ENCODE peak calls at places on chromosomes 12 and 14, in five cellular contexts. E is Peyer's patch, W is prostate gland, H is ovary, F is sigmoid colon. O is an unnamed sample. For H3K4me1, the result is how much of the 10 kb centered on the place peaks cover.

GRCh38 chr12:3130053-3130805 is 53.0 kb downstream of the TSPAN9 start:
- DNase-seq in W (peak), H (no peak), E (no peak), F (no peak), O (no peak)

GRCh38 chr12:130589391-130590317 is 126.4 kb downstream of the RIMBP2 start:
- DNase-seq in E (no peak), F (no peak), W (no peak), H (no peak), O (no peak)

GRCh38 chr12:5451251-5451650 is 19.3 kb downstream of the NTF3 start:
- DNase-seq in W (no peak), E (no peak), H (no peak), F (no peak), O (no peak)

GRCh38 chr14:65738339-65738738 is 325.8 kb downstream of the FUT8 start:
- DNase-seq in F (no peak), W (no peak), H (no peak), E (no peak), O (no peak)

GRCh38 chr14:60658116-60658515 is 8.8 kb upstream of the SIX1 start:
- DNase-seq in E (no peak), F (no peak), H (no peak), W (no peak), O (no peak)

GRCh38 chr14:102088012-102088792 is 1.4 kb upstream of the HSP90AA1 start:
- DNase-seq in F (peak), E (peak), H (peak), W (peak), O (no peak)

GRCh38 chr14:100298551-100299237 is 7.5 kb downstream of the SLC25A29 start:
- DNase-seq in E (no peak), H (peak), W (no peak), F (peak), O (no peak)

GRCh38 chr14:80266930-80267329 is 55.6 kb upstream of the DIO2 start:
- DNase-seq in F (no peak), H (no peak), W (no peak), E (no peak), O (no peak)

GRCh38 chr12:60539592-60539991 is 943.8 kb downstream of the SLC16A7 start:
- DNase-seq in W (no peak), F (no peak), H (no peak), E (no peak), O (no peak)

GRCh38 chr12:88362439-88362838 is 217.8 kb downstream of the KITLG start:
- DNase-seq in W (no peak), F (no peak), E (no peak), H (no peak), O (no peak)

GRCh38 chr14:95021588-95021987 is 135.7 kb downstream of the DICER1 start:
- DNase-seq in E (no peak), F (no peak), H (no peak), W (no peak), O (peak)

GRCh38 chr12:14239350-14239934 is 126.0 kb upstream of the ATF7IP start:
- DNase-seq in H (no peak), F (no peak), E (peak), W (no peak), O (no peak)

GRCh38 chr12:118633071-118633470 is 256.7 kb downstream of the SUDS3 start:
- DNase-seq in W (no peak), F (no peak), E (no peak), H (no peak), O (no peak)

GRCh38 chr12:40104461-40105264 is 1.2 kb downstream of the SLC2A13 start:
- DNase-seq in F (peak), E (no peak), H (no peak), W (no peak), O (no peak)

GRCh38 chr12:127629066-127629820 is 637.7 kb upstream of the TMEM132C start:
- DNase-seq in W (no peak), F (no peak), E (no peak), H (no peak), O (no peak)

GRCh38 chr12:65529771-65530435 is 251.4 kb downstream of the MSRB3 start:
- DNase-seq in W (no peak), F (no peak), H (no peak), E (no peak), O (no peak)

GRCh38 chr14:55306938-55307589 is 35.8 kb downstream of the FBXO34 start:
- DNase-seq in H (no peak), E (no peak), F (no peak), W (no peak), O (no peak)

GRCh38 chr14:68938515-68939423 is 40.3 kb downstream of the ACTN1 start:
- DNase-seq in H (no peak), E (no peak), F (peak), W (peak), O (no peak)

GRCh38 chr14:68937790-68938514 is 41.1 kb downstream of the ACTN1 start:
- DNase-seq in W (peak), E (no peak), F (peak), H (no peak), O (no peak)

GRCh38 chr14:68936980-68937379 is 42.1 kb downstream of the ACTN1 start:
- DNase-seq in E (no peak), W (no peak), F (no peak), H (no peak), O (no peak)

GRCh38 chr14:68935761-68936209 is 43.3 kb downstream of the ACTN1 start:
- DNase-seq in E (no peak), W (peak), H (no peak), F (peak), O (no peak)

GRCh38 chr14:68936476-68936875 is 42.6 kb downstream of the ACTN1 start:
- DNase-seq in E (no peak), H (no peak), F (no peak), W (no peak), O (no peak)
- H3K4me1 ChIP-seq in E (under half), H (under half), F (under half), W (under half), O (half or more)

GRCh38 chr12:47378907-47379306 is 299.1 kb upstream of the AMIGO2 start:
- DNase-seq in H (no peak), F (no peak), E (no peak), W (no peak), O (no peak)

GRCh38 chr12:47373554-47374150 is 293.9 kb upstream of the AMIGO2 start:
- DNase-seq in H (no peak), W (no peak), E (no peak), F (no peak), O (no peak)

GRCh38 chr12:47376937-47377336 is 297.2 kb upstream of the AMIGO2 start:
- DNase-seq in E (no peak), W (no peak), H (peak), F (no peak), O (no peak)

GRCh38 chr12:47378222-47378582 is 298.4 kb upstream of the AMIGO2 start:
- DNase-seq in W (no peak), E (no peak), F (no peak), H (no peak), O (no peak)

GRCh38 chr12:47377414-47378221 is 297.9 kb upstream of the AMIGO2 start:
- DNase-seq in H (peak), F (peak), E (peak), W (no peak), O (no peak)
- TF ChIP-seq POLR2A in H (no peak), F (no peak), E (no peak), W (no peak), O (no peak)

DNA sequence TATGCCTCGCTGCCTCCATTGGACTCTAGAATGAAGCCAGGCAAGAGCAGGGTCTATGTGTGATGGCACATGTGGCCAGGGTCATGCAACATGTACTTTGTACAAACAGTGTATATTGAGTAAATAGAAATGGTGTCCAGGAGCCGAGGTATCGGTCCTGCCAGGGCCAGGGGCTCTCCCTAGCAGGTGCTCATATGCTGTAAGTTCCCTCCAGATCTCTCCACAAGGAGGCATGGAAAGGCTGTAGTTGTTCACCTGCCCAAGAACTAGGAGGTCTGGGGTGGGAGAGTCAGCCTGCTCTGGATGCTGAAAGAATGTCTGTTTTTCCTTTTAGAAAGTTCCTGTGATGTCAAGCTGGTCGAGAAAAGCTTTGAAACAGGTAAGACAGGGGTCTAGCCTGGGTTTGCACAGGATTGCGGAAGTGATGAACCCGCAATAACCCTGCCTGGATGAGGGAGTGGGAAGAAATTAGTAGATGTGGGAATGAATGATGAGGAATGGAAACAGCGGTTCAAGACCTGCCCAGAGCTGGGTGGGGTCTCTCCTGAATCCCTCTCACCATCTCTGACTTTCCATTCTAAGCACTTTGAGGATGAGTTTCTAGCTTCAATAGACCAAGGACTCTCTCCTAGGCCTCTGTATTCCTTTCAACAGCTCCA is 39.6 kb downstream of the DAD1 start:
- DNase-seq in H (no peak), F (no peak), W (no peak), E (no peak), O (no peak)
- H3K4me1 ChIP-seq in H (under half), F (under half), W (under half), E (under half), O (under half)

GRCh38 chr12:48121522-48121921 is 2.4 kb downstream of the PFKM start:
- DNase-seq in W (no peak), H (no peak), F (no peak), E (no peak), O (no peak)

GRCh38 chr12:48118491-48118890 is 673 bp upstream of the PFKM start:
- DNase-seq in W (no peak), F (no peak), H (no peak), E (no peak), O (no peak)

GRCh38 chr12:48122065-48122834 is 3.1 kb downstream of the PFKM start:
- DNase-seq in W (no peak), H (no peak), F (no peak), E (no peak), O (no peak)

GRCh38 chr12:48119834-48120195 is 651 bp downstream of the PFKM start:
- DNase-seq in W (no peak), F (no peak), H (no peak), E (no peak), O (no peak)

DNA sequence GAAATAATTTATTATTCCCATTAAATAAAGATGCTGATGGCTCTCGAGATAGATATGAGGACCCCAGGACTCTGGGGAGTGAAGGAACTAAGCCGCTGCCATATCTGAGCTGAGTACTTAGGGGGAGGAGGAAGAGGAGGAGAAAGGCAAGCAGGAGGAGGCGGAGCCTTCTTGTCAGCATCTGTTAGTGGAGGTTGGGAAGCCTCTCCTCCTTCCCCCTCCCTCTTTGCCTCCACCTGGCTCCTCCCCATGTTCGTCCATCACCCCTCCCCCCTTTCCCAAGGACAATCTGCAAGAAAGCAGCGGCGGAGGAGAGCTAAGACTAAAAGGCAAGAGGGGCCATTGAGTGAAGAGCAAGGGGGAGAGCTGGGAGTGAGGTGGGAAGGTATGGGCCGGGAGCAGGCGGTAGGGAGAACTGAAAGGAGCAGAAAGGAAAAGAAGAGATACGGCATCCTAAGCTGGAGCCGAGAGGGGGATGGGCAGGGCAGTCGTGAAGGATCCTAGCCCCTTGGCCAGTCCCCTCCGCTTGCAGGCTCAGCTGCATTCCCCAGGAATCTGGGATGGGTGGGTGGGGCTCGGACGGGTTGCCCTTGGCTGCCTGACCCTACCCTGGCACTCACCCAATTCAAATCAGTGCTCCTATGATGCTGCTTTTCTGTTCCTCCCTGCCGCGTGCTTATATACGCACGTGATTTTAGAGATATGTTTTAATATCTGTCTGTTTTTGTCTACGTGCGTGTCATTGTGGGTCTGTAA is at the start of gene PFKM:
- DNase-seq in F (peak), E (peak), W (peak), H (peak), O (no peak)
- TF ChIP-seq POLR2A in F (no peak), E (no peak), W (peak), H (peak), O (no peak)

GRCh38 chr14:56899829-56900228 is 89.5 kb upstream of the OTX2 start:
- DNase-seq in E (no peak), W (no peak), F (no peak), H (no peak), O (peak)
- H3K4me1 ChIP-seq in E (under half), W (under half), F (under half), H (under half), O (under half)

O was measured in esophagus muscularis mucosa.